ENCODE peak calls at places on chromosomes 13 and 19, in ten cellular contexts. W, X, I, K, Y, N, Q, U, T and E are unnamed samples.

GRCh38 chr19:40723661-40724254 is 6.8 kb downstream of the ITPKC start:
- DNase-seq in W (no peak), X (no peak), I (no peak), K (no peak), Y (no peak), N (no peak), Q (no peak), U (no peak), T (no peak), E (no peak)

GRCh38 chr19:55176116-55176515 is 4.0 kb downstream of the SYT5 start:
- DNase-seq in W (no peak), X (peak), I (no peak), K (no peak), Y (no peak), N (no peak), Q (no peak), U (no peak), T (no peak), E (no peak)

GRCh38 chr19:46611791-46612190 is 10.7 kb downstream of the CALM3 start:
- DNase-seq in W (no peak), X (no peak), I (no peak), K (no peak), Y (no peak), N (no peak), Q (no peak), U (no peak), T (no peak), E (no peak)

GRCh38 chr19:50728084-50728737 is 5.0 kb downstream of the CLEC11A start:
- DNase-seq in W (peak), X (no peak), I (no peak), K (peak), Y (peak), N (peak), Q (peak), U (peak), T (no peak), E (peak)

GRCh38 chr13:42047561-42048322 is 706 bp upstream of the DGKH start:
- DNase-seq in W (peak), X (peak), I (peak), K (peak), Y (peak), N (peak), Q (peak), U (peak), T (peak), E (no peak)

GRCh38 chr13:112442483-112443090 is 66.4 kb downstream of the SPACA7 start:
- DNase-seq in W (peak), X (no peak), I (no peak), K (no peak), Y (no peak), N (peak), Q (no peak), U (no peak), T (no peak), E (no peak)

GRCh38 chr13:24050292-24050711 is 110.2 kb upstream of the SPATA13 start:
- DNase-seq in W (no peak), X (peak), I (no peak), K (peak), Y (peak), N (peak), Q (peak), U (no peak), T (peak), E (no peak)

GRCh38 chr13:74487091-74487722 is 353.0 kb upstream of the KLF12 start:
- DNase-seq in W (no peak), X (peak), I (no peak), K (no peak), Y (no peak), N (no peak), Q (no peak), U (no peak), T (no peak), E (no peak)

GRCh38 chr13:110890279-110891150 is 24.4 kb downstream of the ANKRD10 start:
- DNase-seq in W (no peak), X (no peak), I (no peak), K (no peak), Y (no peak), N (no peak), Q (no peak), U (no peak), T (no peak), E (no peak)

GRCh38 chr13:95652244-95652764 is 7.8 kb upstream of the DZIP1 start:
- DNase-seq in W (no peak), X (no peak), I (no peak), K (no peak), Y (no peak), N (no peak), Q (no peak), U (no peak), T (no peak), E (no peak)

GRCh38 chr19:7415163-7415856 is 66.6 kb downstream of the ARHGEF18 start:
- DNase-seq in W (no peak), X (peak), I (peak), K (no peak), Y (peak), N (peak), Q (peak), U (no peak), T (no peak), E (no peak)

GRCh38 chr13:22262328-22262920 is 591.6 kb downstream of the FGF9 start:
- DNase-seq in W (no peak), X (no peak), I (no peak), K (no peak), Y (no peak), N (no peak), Q (no peak), U (no peak), T (no peak), E (no peak)

GRCh38 chr19:480016-480855 is 16.1 kb upstream of the MADCAM1 start:
- DNase-seq in W (peak), X (peak), I (no peak), K (peak), Y (peak), N (peak), Q (peak), U (no peak), T (peak), E (no peak)

GRCh38 chr19:35673121-35673804 is 6.9 kb downstream of the UPK1A start:
- DNase-seq in W (peak), X (peak), I (peak), K (peak), Y (peak), N (peak), Q (peak), U (no peak), T (peak), E (no peak)

GRCh38 chr13:51282322-51282721 is 57.2 kb upstream of the SERPINE3 start:
- DNase-seq in W (no peak), X (no peak), I (no peak), K (no peak), Y (no peak), N (no peak), Q (no peak), U (no peak), T (no peak), E (no peak)

GRCh38 chr19:279231-279630 is 12.0 kb downstream of the PLPP2 start:
- DNase-seq in W (no peak), X (no peak), I (no peak), K (no peak), Y (no peak), N (no peak), Q (no peak), U (no peak), T (no peak), E (no peak)

GRCh38 chr19:43668406-43669158 is 1.4 kb downstream of the PLAUR start:
- DNase-seq in W (peak), X (peak), I (peak), K (peak), Y (peak), N (peak), Q (peak), U (peak), T (peak), E (peak)

GRCh38 chr13:113741101-113741731 is 17.8 kb upstream of the TMEM255B start:
- DNase-seq in W (no peak), X (no peak), I (no peak), K (peak), Y (no peak), N (no peak), Q (no peak), U (no peak), T (no peak), E (no peak)

GRCh38 chr13:34507630-34508029 is 434.4 kb upstream of the NBEA start:
- DNase-seq in W (no peak), X (peak), I (no peak), K (no peak), Y (no peak), N (peak), Q (no peak), U (no peak), T (no peak), E (no peak)

GRCh38 chr13:39682788-39683187 is 27.3 kb downstream of the COG6 start:
- DNase-seq in W (no peak), X (no peak), I (no peak), K (no peak), Y (no peak), N (no peak), Q (no peak), U (no peak), T (no peak), E (no peak)